ENCODE peak calls at places on chromosomes 3 and 15, in five cellular contexts. N is HepG2, S is left ventricle myocardium inferior, U is left lung, E is neural progenitor cell. G is an unnamed sample.
A peak's percentile ranks its signal among the peaks of the same experiment; 100 is the strongest.

GRCh38 chr3:185696039-185696438 is 109.9 kb downstream of the SENP2 start:
- DNase-seq in N (no peak), S (no peak), U (no peak), E (peak; percentile 15), G (no peak)

GRCh38 chr3:153595186-153595815 is 433.3 kb downstream of the RAP2B start:
- DNase-seq in N (peak; percentile 18), S (no peak), U (no peak), E (peak; percentile 36), G (peak; percentile 25)

GRCh38 chr3:37899101-37899707 is 37.5 kb downstream of the CTDSPL start:
- DNase-seq in N (no peak), S (no peak), U (no peak), E (no peak), G (no peak)

GRCh38 chr3:149632225-149632624 is 25.6 kb downstream of the WWTR1 start:
- DNase-seq in N (no peak), S (no peak), U (no peak), E (no peak), G (no peak)

GRCh38 chr3:195160257-195160898 is 110.6 kb downstream of the XXYLT1 start:
- DNase-seq in N (peak; percentile 95), S (no peak), U (no peak), E (no peak), G (no peak)

GRCh38 chr3:108287146-108287545 is 9.2 kb upstream of the HHLA2 start:
- DNase-seq in N (no peak), S (no peak), U (no peak), E (no peak), G (no peak)

GRCh38 chr3:125245521-125245920 is 33.0 kb upstream of the SLC12A8 start:
- DNase-seq in N (no peak), S (no peak), U (no peak), E (no peak), G (no peak)

GRCh38 chr3:69239063-69239462 is 116.7 kb upstream of the LMOD3 start:
- DNase-seq in N (no peak), S (no peak), U (no peak), E (peak; percentile 24), G (no peak)

GRCh38 chr3:53753518-53754183 is 92.6 kb downstream of the CHDH start:
- DNase-seq in N (no peak), S (no peak), U (no peak), E (no peak), G (no peak)

GRCh38 chr15:73969151-73969759 is 22.8 kb downstream of the STOML1 start:
- DNase-seq in N (no peak), S (no peak), U (peak; percentile 2), E (no peak), G (no peak)

GRCh38 chr3:12273045-12273695 is 15.7 kb upstream of the PPARG start:
- DNase-seq in N (no peak), S (no peak), U (no peak), E (no peak), G (no peak)

GRCh38 chr3:113631143-113631542 is 65.3 kb downstream of the USF3 start:
- DNase-seq in N (no peak), S (no peak), U (no peak), E (no peak), G (no peak)

GRCh38 chr15:80727196-80727595 is 32.1 kb downstream of the ABHD17C start:
- DNase-seq in N (peak; percentile 21), S (no peak), U (no peak), E (no peak), G (no peak)
- H3K27ac ChIP-seq in N (no peak overlapping the region), S (no peak overlapping the region), U (no peak overlapping the region), E (no peak overlapping the region), G (no peak overlapping the region)

DNA sequence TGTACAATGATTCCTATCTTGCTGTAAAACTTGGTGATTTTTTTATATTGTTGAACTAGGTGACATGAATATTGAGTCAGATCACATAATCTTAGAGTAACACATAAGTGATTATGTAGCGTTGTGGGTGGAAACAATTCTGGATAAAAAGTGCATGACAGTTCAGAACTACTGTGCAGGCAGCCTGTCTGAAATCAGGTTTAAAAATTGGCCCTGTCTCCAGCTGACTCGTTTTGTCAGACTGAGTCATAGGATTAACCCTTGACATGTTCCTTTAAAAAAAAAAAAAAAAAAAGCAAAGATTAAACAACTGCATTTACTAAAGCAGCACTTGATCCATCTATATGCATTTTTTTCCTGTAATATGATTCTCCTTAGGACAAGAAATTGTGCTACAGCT is 160.0 kb upstream of the CGNL1 start:
- DNase-seq in N (no peak), S (no peak), U (no peak), E (peak; percentile 38), G (no peak)
- H3K4me3 ChIP-seq in N (no peak overlapping the region), S (no peak overlapping the region), U (no peak overlapping the region), E (no peak overlapping the region), G (no peak overlapping the region)

GRCh38 chr3:189119947-189120346 is 51.8 kb upstream of the TPRG1 start:
- DNase-seq in N (no peak), S (no peak), U (no peak), E (no peak), G (no peak)
- H3K4me1 ChIP-seq in N (no peaks in the 10 kb centered on the region), S (peaks cover 22% of the 10 kb centered on the region), U (no peaks in the 10 kb centered on the region), E (no peaks in the 10 kb centered on the region), G (no peaks in the 10 kb centered on the region)

DNA sequence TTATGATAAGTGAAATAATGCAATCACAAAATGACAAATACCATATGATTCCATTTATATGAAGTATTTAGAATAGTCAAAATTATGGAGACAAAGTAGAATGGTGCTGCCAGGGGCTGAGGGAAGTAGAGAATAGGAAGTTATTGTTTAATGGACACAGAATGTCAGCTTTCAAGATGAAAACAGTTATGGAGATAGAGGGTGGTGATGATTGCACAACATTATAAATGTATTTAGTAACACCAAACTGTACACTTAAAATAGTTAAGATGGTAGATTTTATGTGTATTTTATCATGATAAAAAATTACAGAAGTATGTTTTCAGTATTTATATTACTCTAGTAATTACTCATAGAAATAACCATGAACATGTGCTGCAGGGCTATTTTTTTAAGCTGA is 100.8 kb upstream of the AZI2 start:
- DNase-seq in N (no peak), S (no peak), U (no peak), E (no peak), G (no peak)
- H3K27ac ChIP-seq in N (no peak overlapping the region), S (no peak overlapping the region), U (no peak overlapping the region), E (no peak overlapping the region), G (no peak overlapping the region)

GRCh38 chr15:90000175-90000923 is 775 bp upstream of the ZNF710 start:
- DNase-seq in N (no peak), S (no peak), U (no peak), E (peak; percentile 69), G (no peak)

GRCh38 chr15:89998923-89999675 is 2.0 kb upstream of the ZNF710 start:
- DNase-seq in N (no peak), S (no peak), U (no peak), E (no peak), G (no peak)

GRCh38 chr15:90001062-90001682 is at the start of gene ZNF710:
- DNase-seq in N (no peak), S (peak; percentile 56), U (peak; percentile 53), E (peak; percentile 73), G (no peak)

GRCh38 chr15:89998141-89998661 is 2.9 kb upstream of the ZNF710 start:
- DNase-seq in N (peak; percentile 69), S (no peak), U (no peak), E (no peak), G (no peak)

GRCh38 chr15:89999676-90000174 is 1.4 kb upstream of the ZNF710 start:
- DNase-seq in N (no peak), S (no peak), U (peak; percentile 58), E (peak; percentile 85), G (no peak)
- H3K4me3 ChIP-seq in N (peak overlapping the region; percentile 73), S (peak overlapping the region; percentile 94), U (peak overlapping the region; percentile 35), E (peak overlapping the region; percentile 66), G (peak overlapping the region; percentile 71)

GRCh38 chr3:137866001-137866400 is 101.9 kb downstream of the SOX14 start:
- DNase-seq in N (no peak), S (no peak), U (no peak), E (no peak), G (no peak)
- H3K4me1 ChIP-seq in N (no peaks in the 10 kb centered on the region), S (no peaks in the 10 kb centered on the region), U (no peaks in the 10 kb centered on the region), E (no peaks in the 10 kb centered on the region), G (no peaks in the 10 kb centered on the region)

GRCh38 chr3:71499477-71499876 is 84.1 kb downstream of the FOXP1 start:
- DNase-seq in N (no peak), S (no peak), U (no peak), E (no peak), G (no peak)

GRCh38 chr3:71504250-71505036 is 79.1 kb downstream of the FOXP1 start:
- DNase-seq in N (no peak), S (no peak), U (no peak), E (no peak), G (no peak)

GRCh38 chr3:71500696-71501095 is 82.8 kb downstream of the FOXP1 start:
- DNase-seq in N (no peak), S (no peak), U (no peak), E (no peak), G (no peak)

GRCh38 chr3:71503525-71504249 is 79.8 kb downstream of the FOXP1 start:
- DNase-seq in N (no peak), S (no peak), U (no peak), E (no peak), G (no peak)

DNA sequence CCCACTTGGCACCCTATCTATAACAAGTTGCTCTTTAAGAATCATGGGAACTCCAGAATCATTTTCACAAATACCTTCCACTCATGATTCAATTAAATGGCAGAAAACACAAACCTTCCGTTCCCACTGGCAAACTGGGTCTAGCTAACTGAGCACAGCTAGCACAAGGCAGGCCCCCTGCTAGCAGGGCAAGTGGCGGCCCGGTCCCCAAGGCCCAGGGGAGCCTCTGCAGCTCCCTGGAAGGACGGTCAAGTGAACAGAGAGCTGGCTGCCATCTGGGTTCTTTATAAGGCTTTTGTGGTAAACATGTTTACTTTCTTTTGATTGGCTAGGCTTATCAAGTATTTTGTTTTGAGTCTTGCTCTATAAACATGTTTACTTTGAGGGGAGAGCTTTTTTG is 81.5 kb downstream of the FOXP1 start:
- DNase-seq in N (no peak), S (no peak), U (no peak), E (no peak), G (no peak)
- H3K27ac ChIP-seq in N (no peak overlapping the region), S (no peak overlapping the region), U (no peak overlapping the region), E (no peak overlapping the region), G (no peak overlapping the region)

GRCh38 chr3:14810795-14811661 is 7.7 kb upstream of the FGD5 start:
- DNase-seq in N (no peak), S (no peak), U (no peak), E (peak; percentile 52), G (no peak)
- H3K4me3 ChIP-seq in N (no peak overlapping the region), S (peak overlapping the region; percentile 80), U (peak overlapping the region; percentile 44), E (peak overlapping the region; percentile 52), G (peak overlapping the region; percentile 57)

G was measured in iPS DF 6.9.